ENCODE peak calls at places on chromosomes 12 and 14, in five cellular contexts. I is tibial artery; S is caudate nucleus; M is HT1080; C is CD4-positive, alpha-beta T cell. H is an unnamed sample.

GRCh38 chr12:18782827-18783226 is 44.9 kb downstream of the CAPZA3 start:
- DNase-seq in C (no peak), I (no peak), M (no peak), S (no peak), H (no peak)

GRCh38 chr14:70254476-70254961 is 65.8 kb upstream of the SLC8A3 start:
- DNase-seq in I (no peak), S (no peak), M (peak), C (no peak), H (no peak)

GRCh38 chr12:12919666-12920435 is 28.5 kb downstream of the GPRC5A start:
- DNase-seq in C (no peak), I (no peak), S (no peak), M (no peak), H (no peak)

GRCh38 chr14:69760810-69761209 is 6.1 kb upstream of the SRSF5 start:
- DNase-seq in M (peak), I (no peak), S (no peak), C (no peak), H (no peak)

GRCh38 chr14:100898465-100898864 is 5.1 kb downstream of the RTL1 start:
- DNase-seq in C (no peak), S (no peak), I (no peak), M (no peak), H (peak)

GRCh38 chr12:48486679-48487078 is 4.4 kb downstream of the C12orf54 start:
- DNase-seq in C (no peak), I (no peak), M (no peak), S (no peak), H (no peak)

GRCh38 chr12:104695453-104696148 is 238.9 kb downstream of the CHST11 start:
- DNase-seq in C (peak), I (peak), S (no peak), M (peak), H (no peak)

GRCh38 chr14:65784574-65784973 is 372.0 kb downstream of the FUT8 start:
- DNase-seq in C (no peak), I (no peak), S (no peak), M (no peak), H (no peak)

GRCh38 chr14:37559386-37559785 is 35.7 kb downstream of the FOXA1 start:
- DNase-seq in I (no peak), S (no peak), M (peak), C (no peak), H (no peak)

GRCh38 chr14:70714055-70714550 is 72.4 kb downstream of the TTC9 start:
- DNase-seq in C (peak), I (no peak), M (peak), S (no peak), H (no peak)

GRCh38 chr12:41211466-41211865 is 23.3 kb downstream of the PDZRN4 start:
- DNase-seq in M (no peak), I (no peak), C (no peak), S (no peak), H (no peak)

GRCh38 chr14:88437659-88438058 is 52.2 kb downstream of the SPATA7 start:
- DNase-seq in C (no peak), M (no peak), S (no peak), I (no peak), H (no peak)

GRCh38 chr12:116591608-116592115 is 32.5 kb downstream of the MAP1LC3B2 start:
- DNase-seq in C (no peak), S (no peak), M (no peak), I (no peak), H (no peak)

GRCh38 chr14:25308244-25308643 is 258.3 kb upstream of the STXBP6 start:
- DNase-seq in I (no peak), S (no peak), C (no peak), M (peak), H (no peak)

GRCh38 chr12:109877504-109878246 is 2.7 kb downstream of the GLTP start:
- DNase-seq in S (peak), I (no peak), C (no peak), M (no peak), H (no peak)

H was measured in cardiac septum.